ENCODE peak calls at places on chromosomes 16 and 17, in nine cellular contexts. One of them, this sample, is unnamed.

GRCh38 chr17:79002291-79002690 is 7.3 kb downstream of the CANT1 start:
- DNase-seq in astrocyte of the spinal cord: no peak
- DNase-seq in CD4-positive, alpha-beta memory T cell: no peak
- DNase-seq in upper lobe of right lung: no peak
- DNase-seq in astrocyte of the cerebellum: no peak
- DNase-seq in D341Med: peak
- DNase-seq in ACHN: no peak
- DNase-seq in NCI-H2107: no peak
- DNase-seq in NT2/D1: no peak
- DNase-seq in this sample: no peak

GRCh38 chr17:76582660-76583059 is 3.0 kb downstream of the ST6GALNAC2 start:
- DNase-seq in astrocyte of the spinal cord: no peak
- DNase-seq in CD4-positive, alpha-beta memory T cell: no peak
- DNase-seq in upper lobe of right lung: peak
- DNase-seq in astrocyte of the cerebellum: no peak
- DNase-seq in D341Med: no peak
- DNase-seq in ACHN: no peak
- DNase-seq in NCI-H2107: no peak
- DNase-seq in NT2/D1: no peak
- DNase-seq in this sample: no peak

GRCh38 chr17:82301916-82302497 is 15.4 kb downstream of the CD7 start:
- DNase-seq in astrocyte of the spinal cord: no peak
- DNase-seq in CD4-positive, alpha-beta memory T cell: peak
- DNase-seq in upper lobe of right lung: peak
- DNase-seq in astrocyte of the cerebellum: no peak
- DNase-seq in D341Med: peak
- DNase-seq in ACHN: no peak
- DNase-seq in NCI-H2107: no peak
- DNase-seq in NT2/D1: no peak
- DNase-seq in this sample: no peak

GRCh38 chr17:49224198-49224996 is 6.2 kb downstream of the PHOSPHO1 start:
- DNase-seq in astrocyte of the spinal cord: no peak
- DNase-seq in CD4-positive, alpha-beta memory T cell: peak
- DNase-seq in upper lobe of right lung: peak
- DNase-seq in astrocyte of the cerebellum: no peak
- DNase-seq in D341Med: peak
- DNase-seq in ACHN: no peak
- DNase-seq in NCI-H2107: no peak
- DNase-seq in NT2/D1: no peak
- DNase-seq in this sample: no peak

GRCh38 chr17:68591583-68591982 is 9.6 kb downstream of the FAM20A start:
- DNase-seq in astrocyte of the spinal cord: no peak
- DNase-seq in CD4-positive, alpha-beta memory T cell: no peak
- DNase-seq in upper lobe of right lung: no peak
- DNase-seq in astrocyte of the cerebellum: no peak
- DNase-seq in D341Med: no peak
- DNase-seq in ACHN: no peak
- DNase-seq in NCI-H2107: no peak
- DNase-seq in NT2/D1: no peak
- DNase-seq in this sample: no peak

GRCh38 chr16:2963611-2964415 is at the start of gene KREMEN2:
- DNase-seq in astrocyte of the spinal cord: no peak
- DNase-seq in CD4-positive, alpha-beta memory T cell: peak
- DNase-seq in upper lobe of right lung: no peak
- DNase-seq in astrocyte of the cerebellum: no peak
- DNase-seq in D341Med: peak
- DNase-seq in ACHN: peak
- DNase-seq in NCI-H2107: no peak
- DNase-seq in NT2/D1: no peak
- DNase-seq in this sample: no peak

GRCh38 chr17:82492647-82493516 is 26.6 kb upstream of the FOXK2 start:
- DNase-seq in astrocyte of the spinal cord: peak
- DNase-seq in CD4-positive, alpha-beta memory T cell: no peak
- DNase-seq in upper lobe of right lung: no peak
- DNase-seq in astrocyte of the cerebellum: no peak
- DNase-seq in D341Med: peak
- DNase-seq in ACHN: peak
- DNase-seq in NCI-H2107: no peak
- DNase-seq in NT2/D1: no peak
- DNase-seq in this sample: no peak

GRCh38 chr16:71840052-71840451 is 5.7 kb upstream of the ATXN1L start:
- DNase-seq in astrocyte of the spinal cord: no peak
- DNase-seq in CD4-positive, alpha-beta memory T cell: no peak
- DNase-seq in upper lobe of right lung: no peak
- DNase-seq in astrocyte of the cerebellum: no peak
- DNase-seq in D341Med: no peak
- DNase-seq in ACHN: no peak
- DNase-seq in NCI-H2107: no peak
- DNase-seq in NT2/D1: no peak
- DNase-seq in this sample: no peak

GRCh38 chr16:48556210-48556912 is 53.6 kb downstream of the N4BP1 start:
- DNase-seq in astrocyte of the spinal cord: no peak
- DNase-seq in CD4-positive, alpha-beta memory T cell: no peak
- DNase-seq in upper lobe of right lung: no peak
- DNase-seq in astrocyte of the cerebellum: no peak
- DNase-seq in D341Med: no peak
- DNase-seq in ACHN: no peak
- DNase-seq in NCI-H2107: no peak
- DNase-seq in NT2/D1: no peak
- DNase-seq in this sample: no peak

GRCh38 chr17:17511293-17511741 is 15.1 kb upstream of the RASD1 start:
- DNase-seq in astrocyte of the spinal cord: no peak
- DNase-seq in CD4-positive, alpha-beta memory T cell: no peak
- DNase-seq in upper lobe of right lung: peak
- DNase-seq in astrocyte of the cerebellum: no peak
- DNase-seq in D341Med: no peak
- DNase-seq in ACHN: no peak
- DNase-seq in NCI-H2107: no peak
- DNase-seq in NT2/D1: no peak
- DNase-seq in this sample: no peak